ENCODE peak calls at places on chromosomes 5 and 9, in six cellular contexts. L, W, F, B, I and M are unnamed samples.
A peak's percentile ranks its signal among the peaks of the same experiment; 100 is the strongest.

GRCh38 chr9:123457586-123457985 is 101.6 kb downstream of the CRB2 start:
- DNase-seq in L (no peak), W (no peak), F (no peak), B (no peak), I (no peak), M (no peak)

GRCh38 chr5:84119252-84119651 is 265.4 kb downstream of the EDIL3 start:
- DNase-seq in L (no peak), W (no peak), F (no peak), B (no peak), I (no peak), M (no peak)

GRCh38 chr5:87735918-87736317 is 323.2 kb upstream of the CCNH start:
- DNase-seq in L (no peak), W (no peak), F (no peak), B (no peak), I (no peak), M (no peak)

GRCh38 chr9:27059907-27060306 is 49.1 kb upstream of the TEK start:
- DNase-seq in L (no peak), W (no peak), F (no peak), B (no peak), I (no peak), M (no peak)

GRCh38 chr9:105244996-105245719 is 707 bp downstream of the SLC44A1 start:
- DNase-seq in L (peak; percentile 36), W (peak; percentile 30), F (peak; percentile 67), B (peak; percentile 39), I (peak; percentile 36), M (peak; percentile 32)

GRCh38 chr9:133474215-133474614 is 4.7 kb downstream of the SLC2A6 start:
- DNase-seq in L (no peak), W (no peak), F (no peak), B (no peak), I (no peak), M (peak; percentile 34)

GRCh38 chr9:80707120-80707519 is 982.2 kb downstream of the TLE1 start:
- DNase-seq in L (no peak), W (no peak), F (peak; percentile 97), B (no peak), I (no peak), M (no peak)

GRCh38 chr9:33263936-33264472 is 504 bp downstream of the BAG1 start:
- DNase-seq in L (no peak), W (peak; percentile 13), F (peak; percentile 11), B (peak; percentile 15), I (peak; percentile 54), M (peak; percentile 23)

GRCh38 chr9:105154723-105155191 is 89.7 kb upstream of the SLC44A1 start:
- DNase-seq in L (no peak), W (no peak), F (peak; percentile 53), B (no peak), I (no peak), M (no peak)

GRCh38 chr9:38346811-38347735 is 45.4 kb upstream of the ALDH1B1 start:
- DNase-seq in L (no peak), W (no peak), F (peak; percentile 32), B (no peak), I (no peak), M (no peak)

GRCh38 chr5:113038714-113039113 is 62.1 kb downstream of the DCP2 start:
- DNase-seq in L (no peak), W (no peak), F (peak; percentile 81), B (no peak), I (no peak), M (no peak)

GRCh38 chr9:124695280-124695890 is 75.7 kb downstream of the NR6A1 start:
- DNase-seq in L (no peak), W (no peak), F (peak; percentile 21), B (no peak), I (no peak), M (no peak)

GRCh38 chr9:98306384-98307145 is 51.1 kb upstream of the TBC1D2 start:
- DNase-seq in L (no peak), W (no peak), F (no peak), B (no peak), I (no peak), M (no peak)

GRCh38 chr5:55073211-55073610 is 29.2 kb upstream of the GZMA start:
- DNase-seq in L (no peak), W (no peak), F (no peak), B (no peak), I (no peak), M (no peak)

GRCh38 chr5:79503794-79504495 is 10.0 kb downstream of the HOMER1 start:
- DNase-seq in L (no peak), W (no peak), F (no peak), B (no peak), I (no peak), M (no peak)

GRCh38 chr9:128118472-128118857 is 9.1 kb downstream of the PTGES2 start:
- DNase-seq in L (no peak), W (no peak), F (no peak), B (no peak), I (no peak), M (no peak)

GRCh38 chr9:125600194-125600593 is 106.8 kb downstream of the MAPKAP1 start:
- DNase-seq in L (no peak), W (no peak), F (no peak), B (no peak), I (no peak), M (no peak)

GRCh38 chr5:54663876-54664275 is 146.3 kb downstream of the SNX18 start:
- DNase-seq in L (no peak), W (no peak), F (peak; percentile 79), B (no peak), I (no peak), M (no peak)

GRCh38 chr5:14032944-14033343 is 88.5 kb upstream of the DNAH5 start:
- DNase-seq in L (no peak), W (no peak), F (peak; percentile 57), B (no peak), I (no peak), M (no peak)

GRCh38 chr5:79157289-79157688 is 45.7 kb downstream of the BHMT start:
- DNase-seq in L (no peak), W (no peak), F (no peak), B (no peak), I (no peak), M (no peak)

GRCh38 chr5:109826426-109826825 is 136.7 kb downstream of the MAN2A1 start:
- DNase-seq in L (no peak), W (no peak), F (peak; percentile 71), B (no peak), I (no peak), M (no peak)

GRCh38 chr5:94468531-94468930 is 149.9 kb downstream of the KIAA0825 start:
- DNase-seq in L (no peak), W (no peak), F (no peak), B (no peak), I (no peak), M (no peak)

GRCh38 chr5:12522116-12522515 is 617.9 kb upstream of the CTNND2 start:
- DNase-seq in L (no peak), W (no peak), F (no peak), B (no peak), I (no peak), M (no peak)

GRCh38 chr5:965604-966344 is 42.8 kb upstream of the NKD2 start:
- DNase-seq in L (no peak), W (no peak), F (no peak), B (no peak), I (no peak), M (no peak)

GRCh38 chr5:62722360-62722759 is 143.7 kb downstream of the LRRC70 start:
- DNase-seq in L (no peak), W (no peak), F (no peak), B (no peak), I (no peak), M (no peak)

GRCh38 chr9:113913426-113914195 is 37.5 kb downstream of the ZNF618 start:
- DNase-seq in L (no peak), W (no peak), F (no peak), B (no peak), I (no peak), M (no peak)

GRCh38 chr5:143606043-143606752 is 202.7 kb upstream of the NR3C1 start:
- DNase-seq in L (no peak), W (no peak), F (peak; percentile 28), B (no peak), I (no peak), M (no peak)

GRCh38 chr9:126682113-126682810 is 68.5 kb downstream of the LMX1B start:
- DNase-seq in L (no peak), W (no peak), F (no peak), B (no peak), I (no peak), M (no peak)

GRCh38 chr5:139384591-139385051 is 1.5 kb upstream of the SLC23A1 start:
- DNase-seq in L (no peak), W (no peak), F (no peak), B (no peak), I (no peak), M (no peak)

GRCh38 chr9:34989946-34990635 is 546 bp downstream of the DNAJB5 start:
- DNase-seq in L (peak; percentile 74), W (no peak), F (peak; percentile 65), B (peak; percentile 16), I (peak; percentile 48), M (peak; percentile 53)

GRCh38 chr9:90839183-90839582 is 37.6 kb downstream of the SYK start:
- DNase-seq in L (no peak), W (no peak), F (no peak), B (no peak), I (no peak), M (no peak)

GRCh38 chr5:38655691-38656090 is 99.2 kb upstream of the LIFR start:
- DNase-seq in L (no peak), W (no peak), F (no peak), B (no peak), I (no peak), M (no peak)

GRCh38 chr9:13113201-13113600 is 166.3 kb downstream of the MPDZ start:
- DNase-seq in L (no peak), W (no peak), F (peak; percentile 17), B (no peak), I (no peak), M (no peak)

GRCh38 chr5:67350185-67350584 is 153.6 kb upstream of the CD180 start:
- DNase-seq in L (no peak), W (no peak), F (no peak), B (no peak), I (no peak), M (no peak)

GRCh38 chr9:96109718-96110351 is 192.1 kb downstream of the HSD17B3 start:
- DNase-seq in L (no peak), W (no peak), F (peak; percentile 10), B (no peak), I (no peak), M (no peak)